ENCODE peak calls at places on chromosomes 5 and 9, in four cellular contexts. One of them, this sample, is unnamed.

GRCh38 chr9:77498891-77499290 is 149.2 kb downstream of the GNA14 start:
- DNase-seq in fibroblast of gingiva: peak
- DNase-seq in psoas muscle: no peak
- DNase-seq in DMS79 treated with DMSO at 0.1 percent for 48 hours: no peak
- DNase-seq in this sample: no peak

GRCh38 chr9:72480931-72481330 is 40.5 kb upstream of the TMC1 start:
- DNase-seq in psoas muscle: no peak
- DNase-seq in fibroblast of gingiva: no peak
- DNase-seq in DMS79 treated with DMSO at 0.1 percent for 48 hours: no peak
- DNase-seq in this sample: no peak

GRCh38 chr9:114484854-114485443 is 20.3 kb downstream of the WHRN start:
- DNase-seq in psoas muscle: no peak
- DNase-seq in DMS79 treated with DMSO at 0.1 percent for 48 hours: no peak
- DNase-seq in fibroblast of gingiva: peak
- DNase-seq in this sample: peak

GRCh38 chr5:133228316-133228715 is 176.5 kb downstream of the HSPA4 start:
- DNase-seq in DMS79 treated with DMSO at 0.1 percent for 48 hours: no peak
- DNase-seq in psoas muscle: no peak
- DNase-seq in fibroblast of gingiva: no peak
- DNase-seq in this sample: no peak

GRCh38 chr5:61486476-61486875 is 154.4 kb downstream of the ZSWIM6 start:
- DNase-seq in fibroblast of gingiva: no peak
- DNase-seq in DMS79 treated with DMSO at 0.1 percent for 48 hours: no peak
- DNase-seq in psoas muscle: no peak
- DNase-seq in this sample: no peak

GRCh38 chr9:114824130-114824529 is 18.3 kb upstream of the TNFSF15 start:
- DNase-seq in fibroblast of gingiva: peak
- DNase-seq in DMS79 treated with DMSO at 0.1 percent for 48 hours: no peak
- DNase-seq in psoas muscle: no peak
- DNase-seq in this sample: no peak

GRCh38 chr5:123518111-123518510 is 6.1 kb downstream of the CSNK1G3 start:
- DNase-seq in fibroblast of gingiva: no peak
- DNase-seq in psoas muscle: no peak
- DNase-seq in DMS79 treated with DMSO at 0.1 percent for 48 hours: no peak
- DNase-seq in this sample: no peak

GRCh38 chr5:119036101-119036762 is 34.7 kb upstream of the DMXL1 start:
- DNase-seq in DMS79 treated with DMSO at 0.1 percent for 48 hours: no peak
- DNase-seq in fibroblast of gingiva: peak
- DNase-seq in psoas muscle: no peak
- DNase-seq in this sample: peak

GRCh38 chr5:16864566-16864965 is 71.5 kb downstream of the MYO10 start:
- DNase-seq in fibroblast of gingiva: peak
- DNase-seq in DMS79 treated with DMSO at 0.1 percent for 48 hours: no peak
- DNase-seq in psoas muscle: no peak
- DNase-seq in this sample: no peak

GRCh38 chr5:6637590-6637989 is 4.3 kb downstream of the SRD5A1 start:
- DNase-seq in fibroblast of gingiva: no peak
- DNase-seq in DMS79 treated with DMSO at 0.1 percent for 48 hours: no peak
- DNase-seq in psoas muscle: no peak
- DNase-seq in this sample: no peak

GRCh38 chr5:132205385-132206125 is 22.1 kb downstream of the P4HA2 start:
- DNase-seq in psoas muscle: no peak
- DNase-seq in fibroblast of gingiva: no peak
- DNase-seq in DMS79 treated with DMSO at 0.1 percent for 48 hours: no peak
- DNase-seq in this sample: no peak

GRCh38 chr5:65461490-65461889 is 20.2 kb downstream of the ADAMTS6 start:
- DNase-seq in fibroblast of gingiva: no peak
- DNase-seq in psoas muscle: no peak
- DNase-seq in DMS79 treated with DMSO at 0.1 percent for 48 hours: no peak
- DNase-seq in this sample: no peak

GRCh38 chr5:98940586-98940985 is 11.8 kb upstream of the CHD1 start:
- DNase-seq in DMS79 treated with DMSO at 0.1 percent for 48 hours: no peak
- DNase-seq in psoas muscle: no peak
- DNase-seq in fibroblast of gingiva: peak
- DNase-seq in this sample: no peak

GRCh38 chr5:106121972-106122605 is 1548.6 kb downstream of the EFNA5 start:
- DNase-seq in fibroblast of gingiva: no peak
- DNase-seq in psoas muscle: no peak
- DNase-seq in DMS79 treated with DMSO at 0.1 percent for 48 hours: no peak
- DNase-seq in this sample: peak

GRCh38 chr5:169695919-169696490 is 58.9 kb downstream of the DOCK2 start:
- DNase-seq in DMS79 treated with DMSO at 0.1 percent for 48 hours: no peak
- DNase-seq in fibroblast of gingiva: peak
- DNase-seq in psoas muscle: no peak
- DNase-seq in this sample: peak

GRCh38 chr9:14437336-14438231 is 123.6 kb upstream of the NFIB start:
- DNase-seq in DMS79 treated with DMSO at 0.1 percent for 48 hours: peak
- DNase-seq in psoas muscle: no peak
- DNase-seq in fibroblast of gingiva: no peak
- DNase-seq in this sample: no peak

GRCh38 chr9:133238272-133238850 is 29.3 kb upstream of the OBP2B start:
- DNase-seq in DMS79 treated with DMSO at 0.1 percent for 48 hours: no peak
- DNase-seq in psoas muscle: peak
- DNase-seq in fibroblast of gingiva: peak
- DNase-seq in this sample: no peak

GRCh38 chr9:116990592-116990991 is 303.5 kb downstream of the TRIM32 start:
- DNase-seq in psoas muscle: no peak
- DNase-seq in fibroblast of gingiva: no peak
- DNase-seq in DMS79 treated with DMSO at 0.1 percent for 48 hours: no peak
- DNase-seq in this sample: no peak

GRCh38 chr9:21015122-21015815 is 16.2 kb downstream of the HACD4 start:
- DNase-seq in DMS79 treated with DMSO at 0.1 percent for 48 hours: no peak
- DNase-seq in psoas muscle: no peak
- DNase-seq in fibroblast of gingiva: peak
- DNase-seq in this sample: no peak

GRCh38 chr5:138035605-138036537 is 3.0 kb upstream of the FAM13B start:
- DNase-seq in DMS79 treated with DMSO at 0.1 percent for 48 hours: peak
- DNase-seq in fibroblast of gingiva: peak
- DNase-seq in psoas muscle: peak
- DNase-seq in this sample: peak

GRCh38 chr9:127723450-127723849 is 7.6 kb downstream of the TTC16 start:
- DNase-seq in fibroblast of gingiva: peak
- DNase-seq in DMS79 treated with DMSO at 0.1 percent for 48 hours: peak
- DNase-seq in psoas muscle: no peak
- DNase-seq in this sample: peak

This sample was measured in HTR-8/SVneo.